ENCODE peak calls at places on chromosomes 1 and 21, in eight cellular contexts. A is astrocyte of the spinal cord, Q is fibroblast of mammary gland, Z is cardiac muscle cell, I is fibroblast of lung, P is thoracic aorta, G is fibroblast of pulmonary artery, S is PC-9. R is an unnamed sample.

GRCh38 chr1:198447468-198447867 is 93.0 kb downstream of the ATP6V1G3 start:
- DNase-seq in I (no peak), S (no peak), Z (no peak), P (no peak), G (no peak), A (no peak), Q (no peak), R (no peak)

GRCh38 chr1:44513111-44513510 is 108.1 kb downstream of the RNF220 start:
- DNase-seq in P (no peak), S (no peak), A (no peak), G (no peak), Z (no peak), I (no peak), Q (no peak), R (no peak)

GRCh38 chr1:217630711-217631591 is at the start of the genes GPATCH2 and SPATA17:
- DNase-seq in Z (peak; percentile 89), A (peak; percentile 93), I (peak; percentile 94), P (peak; percentile 36), G (peak; percentile 93), S (peak; percentile 74), Q (peak; percentile 88), R (peak; percentile 82)

GRCh38 chr1:51877434-51878306 is 857 bp downstream of the NRDC start:
- DNase-seq in Z (peak; percentile 48), P (no peak), S (peak; percentile 22), I (peak; percentile 38), Q (peak; percentile 37), G (peak; percentile 44), A (peak; percentile 46), R (no peak)

GRCh38 chr1:3454811-3455618 is 550 bp downstream of the ARHGEF16 start:
- DNase-seq in P (no peak), G (no peak), A (no peak), S (no peak), Z (peak; percentile 77), Q (no peak), I (no peak), R (no peak)

GRCh38 chr1:93880731-93881130 is 1.7 kb upstream of the DNTTIP2 start:
- DNase-seq in Z (no peak), G (no peak), Q (no peak), P (no peak), I (no peak), S (no peak), A (no peak), R (no peak)

GRCh38 chr1:168348146-168348709 is 67.6 kb downstream of the TBX19 start:
- DNase-seq in S (no peak), A (peak; percentile 19), Z (no peak), G (no peak), Q (peak; percentile 24), P (no peak), I (peak; percentile 30), R (no peak)

GRCh38 chr21:17051054-17051453 is 461.8 kb upstream of the CXADR start:
- DNase-seq in P (no peak), I (no peak), A (no peak), G (no peak), Q (peak; percentile 12), Z (peak; percentile 9), S (no peak), R (no peak)

GRCh38 chr1:78101514-78101913 is 55.7 kb downstream of the GIPC2 start:
- DNase-seq in Q (peak; percentile 94), A (peak; percentile 97), P (peak; percentile 49), S (peak; percentile 30), Z (peak; percentile 10), G (peak; percentile 97), I (peak; percentile 93), R (peak; percentile 96)

GRCh38 chr1:17538010-17538409 is 1.5 kb upstream of the ARHGEF10L start:
- DNase-seq in G (no peak), Z (no peak), I (no peak), S (no peak), A (no peak), P (no peak), Q (no peak), R (no peak)

GRCh38 chr1:239819075-239819474 is 272.6 kb upstream of the FMN2 start:
- DNase-seq in S (no peak), A (no peak), Z (no peak), Q (no peak), G (no peak), P (no peak), I (no peak), R (no peak)
- TF ChIP-seq CTCF in S (no peak), A (peak; percentile 12), Z (no peak), Q (no peak), G (no peak), P (no peak), I (no peak), R (peak; percentile 5)

GRCh38 chr21:38472709-38473108 is 25.6 kb downstream of the ERG start:
- DNase-seq in P (no peak), S (no peak), Z (no peak), I (no peak), A (no peak), Q (no peak), G (no peak), R (no peak)
- H3K4me3 ChIP-seq in P (no peak overlapping the region), S (no peak overlapping the region), Z (no peak overlapping the region), I (no peak overlapping the region), A (no peak overlapping the region), Q (no peak overlapping the region), G (no peak overlapping the region), R (no peak overlapping the region)

GRCh38 chr1:206909167-206909882 is 12.1 kb downstream of the IL24 start:
- DNase-seq in G (peak; percentile 58), S (peak; percentile 86), Z (peak; percentile 55), I (no peak), Q (no peak), P (no peak), A (no peak), R (no peak)
- TF ChIP-seq CTCF in G (no peak), S (no peak), Z (no peak), I (no peak), Q (no peak), P (no peak), A (no peak), R (no peak)

GRCh38 chr1:160646192-160646591 is 652 bp downstream of the SLAMF1 start:
- DNase-seq in Z (no peak), S (no peak), I (no peak), G (no peak), P (no peak), Q (no peak), A (no peak), R (no peak)
- H3K4me3 ChIP-seq in Z (no peak overlapping the region), S (no peak overlapping the region), I (no peak overlapping the region), G (no peak overlapping the region), P (peak overlapping the region; percentile 36), Q (no peak overlapping the region), A (no peak overlapping the region), R (no peak overlapping the region)

GRCh38 chr1:14095001-14095400 is 395.0 kb downstream of the PRDM2 start:
- DNase-seq in G (peak; percentile 1), S (no peak), P (no peak), Z (peak; percentile 46), Q (peak; percentile 25), I (peak; percentile 20), A (peak; percentile 7), R (no peak)
- TF ChIP-seq CTCF in G (peak; percentile 16), S (peak; percentile 35), P (peak; percentile 29), Z (peak; percentile 34), Q (peak; percentile 46), I (peak; percentile 18), A (peak; percentile 35), R (peak; percentile 42)

GRCh38 chr1:192812420-192813209 is 3.8 kb downstream of the RGS2 start:
- DNase-seq in I (peak; percentile 34), P (no peak), A (no peak), G (peak; percentile 60), Z (no peak), S (no peak), Q (no peak), R (no peak)

GRCh38 chr1:192809286-192810252 is 730 bp downstream of the RGS2 start:
- DNase-seq in I (peak; percentile 70), A (peak; percentile 69), G (peak; percentile 66), P (no peak), Z (peak; percentile 54), S (no peak), Q (peak; percentile 73), R (no peak)

GRCh38 chr1:192808588-192809285 is at the start of gene RGS2:
- DNase-seq in A (peak; percentile 96), I (peak; percentile 95), G (peak; percentile 95), Z (peak; percentile 96), S (peak; percentile 85), Q (peak; percentile 89), P (peak; percentile 63), R (peak; percentile 76)

GRCh38 chr1:192810253-192810880 is 1.5 kb downstream of the RGS2 start:
- DNase-seq in S (no peak), G (peak; percentile 72), Q (no peak), P (no peak), Z (no peak), I (peak; percentile 90), A (no peak), R (no peak)

DNA sequence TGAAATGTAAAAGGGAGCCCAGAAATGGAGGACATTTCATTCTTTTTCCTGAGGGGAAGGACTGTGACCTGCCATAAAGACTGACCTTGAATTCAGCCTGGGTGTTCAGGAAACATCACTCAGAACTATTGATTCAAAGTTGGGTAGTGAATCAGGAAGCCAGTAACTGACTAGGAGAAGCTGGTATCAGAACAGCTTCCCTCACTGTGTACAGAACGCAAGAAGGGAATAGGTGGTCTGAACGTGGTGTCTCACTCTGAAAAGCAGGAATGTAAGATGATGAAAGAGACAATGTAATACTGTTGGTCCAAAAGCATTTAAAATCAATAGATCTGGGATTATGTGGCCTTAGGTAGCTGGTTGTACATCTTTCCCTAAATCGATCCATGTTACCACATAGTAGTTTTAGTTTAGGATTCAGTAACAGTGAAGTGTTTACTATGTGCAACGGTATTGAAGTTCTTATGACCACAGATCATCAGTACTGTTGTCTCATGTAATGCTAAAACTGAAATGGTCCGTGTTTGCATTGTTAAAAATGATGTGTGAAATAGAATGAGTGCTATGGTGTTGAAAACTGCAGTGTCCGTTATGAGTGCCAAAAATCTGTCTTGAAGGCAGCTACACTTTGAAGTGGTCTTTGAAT is 2.9 kb downstream of the RGS2 start:
- DNase-seq in Z (no peak), G (peak; percentile 47), Q (no peak), P (no peak), I (peak; percentile 9), A (no peak), S (no peak), R (no peak)
- H3K4me3 ChIP-seq in Z (no peak overlapping the region), G (no peak overlapping the region), Q (no peak overlapping the region), P (peak overlapping the region; percentile 98), I (peak overlapping the region; percentile 91), A (peak overlapping the region; percentile 98), S (no peak overlapping the region), R (no peak overlapping the region)